ENCODE peak calls at places on chromosomes 13 and 19, in four cellular contexts. E is HL-60, J is K562, M is GM12878. I is an unnamed sample.

GRCh38 chr13:76792680-76793334 is 93.4 kb downstream of the KCTD12 start:
- DNase-seq in E (no peak), J (no peak), M (no peak), I (no peak)

GRCh38 chr13:110387451-110388140 is 80.5 kb downstream of the COL4A2 start:
- DNase-seq in E (peak), J (no peak), M (no peak), I (peak)

GRCh38 chr13:113856716-113857065 is 7.2 kb downstream of the GAS6 start:
- DNase-seq in E (no peak), J (no peak), M (no peak), I (no peak)

GRCh38 chr13:114027826-114028225 is 54.0 kb upstream of the C13orf46 start:
- DNase-seq in E (no peak), J (no peak), M (no peak), I (no peak)

GRCh38 chr13:79530270-79530669 is 49.3 kb downstream of the NDFIP2 start:
- DNase-seq in E (no peak), J (no peak), M (no peak), I (no peak)

GRCh38 chr13:84917252-84917878 is 881.9 kb downstream of the SLITRK6 start:
- DNase-seq in E (no peak), J (no peak), M (no peak), I (no peak)

GRCh38 chr19:9914315-9915207 is 21.8 kb downstream of the OLFM2 start:
- DNase-seq in E (peak), J (peak), M (no peak), I (peak)

GRCh38 chr13:99357149-99357596 is 50.0 kb upstream of the GPR183 start:
- DNase-seq in E (no peak), J (peak), M (peak), I (no peak)

GRCh38 chr13:74133657-74134201 is 475 bp downstream of the KLF12 start:
- DNase-seq in E (no peak), J (no peak), M (peak), I (peak)

GRCh38 chr19:35030257-35031071 is at the start of gene SCN1B:
- DNase-seq in E (peak), J (peak), M (no peak), I (peak)

GRCh38 chr19:282501-282900 is 8.7 kb downstream of the PLPP2 start:
- DNase-seq in E (no peak), J (no peak), M (no peak), I (no peak)

GRCh38 chr19:52226652-52227051 is 36.8 kb downstream of the PPP2R1A start:
- DNase-seq in E (no peak), J (no peak), M (no peak), I (no peak)

GRCh38 chr13:113758651-113759524 is at the start of gene TMEM255B:
- DNase-seq in E (peak), J (peak), M (no peak), I (peak)

GRCh38 chr13:113663934-113664333 is 3.1 kb upstream of the GRK1 start:
- DNase-seq in E (no peak), J (no peak), M (no peak), I (no peak)

GRCh38 chr19:16462757-16463250 is 9.0 kb downstream of the EPS15L1 start:
- DNase-seq in E (no peak), J (no peak), M (no peak), I (no peak)

GRCh38 chr13:40058757-40059236 is 403.3 kb downstream of the COG6 start:
- DNase-seq in E (no peak), J (no peak), M (peak), I (no peak)

GRCh38 chr19:7067716-7068115 is 1.8 kb upstream of the ZNF557 start:
- DNase-seq in E (no peak), J (no peak), M (no peak), I (no peak)

GRCh38 chr19:49692102-49692599 is 1.2 kb downstream of the CPT1C start:
- DNase-seq in E (no peak), J (no peak), M (no peak), I (no peak)

GRCh38 chr13:46687810-46688209 is 109.2 kb downstream of the ESD start:
- DNase-seq in E (no peak), J (peak), M (no peak), I (no peak)

GRCh38 chr13:97491452-97491851 is 57.5 kb downstream of the RAP2A start:
- DNase-seq in E (no peak), J (no peak), M (no peak), I (no peak)

GRCh38 chr13:68808456-68808855 is 1299.2 kb upstream of the ATXN8OS start:
- DNase-seq in E (no peak), J (no peak), M (no peak), I (no peak)

GRCh38 chr13:46565808-46566750 is 13.1 kb downstream of the LRCH1 start:
- DNase-seq in E (no peak), J (peak), M (no peak), I (no peak)

GRCh38 chr13:114068723-114069322 is 63.6 kb downstream of the RASA3 start:
- DNase-seq in E (peak), J (no peak), M (no peak), I (no peak)

GRCh38 chr13:112791662-112792440 is 102.0 kb downstream of the ATP11A start:
- DNase-seq in E (no peak), J (no peak), M (no peak), I (no peak)

GRCh38 chr19:37983153-37983552 is 76.1 kb downstream of the SIPA1L3 start:
- DNase-seq in E (no peak), J (no peak), M (no peak), I (no peak)

GRCh38 chr19:49142866-49143335 is 12.3 kb downstream of the HRC start:
- DNase-seq in E (no peak), J (peak), M (no peak), I (no peak)

DNA sequence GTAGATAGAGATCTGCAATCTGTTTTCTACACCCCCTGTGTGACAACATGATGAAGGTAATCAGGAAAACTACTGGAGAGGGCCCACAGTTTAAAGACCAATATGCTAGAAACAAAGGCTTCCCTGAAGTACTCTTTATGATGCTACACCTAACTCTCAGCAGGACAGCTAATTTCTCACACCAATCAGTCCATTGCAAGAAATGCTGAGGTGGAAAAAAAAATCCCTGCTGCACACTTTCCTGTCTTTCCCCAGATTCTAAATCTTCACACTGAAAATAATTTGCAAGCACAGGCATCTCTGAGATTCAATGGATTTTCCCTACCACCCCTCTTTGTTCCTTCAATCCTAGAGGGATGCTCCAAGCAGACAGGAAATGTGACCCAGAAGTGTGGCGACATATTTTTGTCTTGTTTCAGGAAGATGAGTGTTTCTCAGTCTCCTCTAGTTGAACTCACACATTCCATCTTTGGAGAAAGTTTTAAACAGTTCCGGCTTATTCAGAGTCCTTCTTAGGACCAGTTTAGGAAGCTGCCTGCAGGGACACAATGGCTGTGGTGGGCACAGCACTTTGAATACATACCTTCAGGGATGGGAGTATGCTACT is 671.6 kb downstream of the DIAPH3 start:
- DNase-seq in E (no peak), J (no peak), M (no peak), I (no peak)
- TF ChIP-seq SPI1 in E (no peak), J (no peak), M (no peak), I (no peak)

DNA sequence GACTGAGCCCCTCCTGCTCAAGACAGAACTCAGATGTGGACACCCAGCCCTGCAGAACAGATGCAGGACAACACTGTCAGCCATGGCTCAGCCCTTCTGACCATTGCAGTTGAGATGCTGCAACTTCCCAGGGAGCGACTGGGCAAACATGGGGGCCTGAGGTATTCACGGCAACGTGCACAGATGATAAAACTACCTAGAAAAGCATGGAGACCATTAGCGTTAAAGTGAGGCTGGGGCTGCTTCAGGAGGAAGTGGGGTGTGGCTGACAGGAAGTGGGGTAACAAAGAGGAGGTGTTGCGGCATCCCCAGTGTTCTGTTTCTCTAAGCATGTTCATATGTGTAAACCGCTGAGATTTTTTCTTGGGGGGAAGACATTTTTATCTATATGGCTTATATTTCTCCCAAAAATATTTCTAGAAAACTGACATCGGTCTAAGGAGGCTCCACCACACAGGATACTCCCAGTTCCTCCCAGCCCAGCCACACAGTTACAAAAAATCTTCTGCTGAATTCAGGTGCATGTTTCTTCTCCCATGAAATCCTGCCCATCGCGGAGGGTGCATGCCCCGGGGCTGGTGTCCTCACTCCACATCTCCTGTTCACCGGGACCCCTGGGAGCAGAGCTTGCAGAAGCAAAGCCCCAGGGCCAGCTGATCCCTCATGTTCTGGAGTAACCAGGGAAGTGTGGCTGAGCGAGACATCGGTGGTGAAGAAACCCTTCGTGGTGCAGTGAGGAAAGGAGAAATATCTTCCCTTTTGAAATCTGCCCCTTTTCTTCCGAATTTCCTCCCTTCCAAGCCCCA is 1.1 kb upstream of the SIGLEC9 start:
- DNase-seq in E (peak), J (no peak), M (no peak), I (no peak)
- TF ChIP-seq SPI1 in E (peak), J (no peak), M (peak), I (peak)

GRCh38 chr19:3186891-3187661 is 1.3 kb downstream of the NCLN start:
- DNase-seq in E (no peak), J (no peak), M (no peak), I (no peak)
- TF ChIP-seq SPI1 in E (no peak), J (no peak), M (no peak), I (no peak)

DNA sequence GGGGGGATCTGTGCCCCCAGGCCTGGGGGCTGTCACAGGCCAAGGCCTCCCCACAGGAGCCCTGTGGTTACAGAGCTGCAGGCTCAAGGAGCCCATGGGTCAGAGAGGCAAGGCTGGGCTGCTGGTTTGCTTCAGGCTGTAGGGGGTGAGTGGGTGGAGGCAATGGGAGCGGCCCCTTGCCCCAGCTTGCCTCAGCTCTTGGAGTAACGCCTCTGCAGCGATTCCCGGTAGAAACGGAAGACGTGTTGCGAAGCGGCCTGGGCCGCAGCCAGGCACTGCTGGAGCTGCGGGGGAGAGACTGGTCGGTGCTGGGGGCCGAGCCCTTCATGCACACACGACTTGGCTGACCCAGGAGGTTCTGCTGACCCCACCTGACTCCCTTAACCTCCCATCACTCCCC is 10.1 kb downstream of the TMEM91 start:
- DNase-seq in E (no peak), J (peak), M (no peak), I (no peak)
- TF ChIP-seq SPI1 in E (no peak), J (no peak), M (no peak), I (no peak)

GRCh38 chr19:36256853-36257511 is 42.1 kb downstream of the ZNF146 start:
- DNase-seq in E (no peak), J (no peak), M (no peak), I (no peak)

GRCh38 chr19:36259211-36259610 is 44.3 kb downstream of the ZNF146 start:
- DNase-seq in E (no peak), J (no peak), M (no peak), I (no peak)

GRCh38 chr19:36256064-36256463 is 41.2 kb downstream of the ZNF146 start:
- DNase-seq in E (no peak), J (no peak), M (no peak), I (no peak)

GRCh38 chr19:36258028-36258875 is 43.3 kb downstream of the ZNF146 start:
- DNase-seq in E (no peak), J (no peak), M (no peak), I (no peak)

DNA sequence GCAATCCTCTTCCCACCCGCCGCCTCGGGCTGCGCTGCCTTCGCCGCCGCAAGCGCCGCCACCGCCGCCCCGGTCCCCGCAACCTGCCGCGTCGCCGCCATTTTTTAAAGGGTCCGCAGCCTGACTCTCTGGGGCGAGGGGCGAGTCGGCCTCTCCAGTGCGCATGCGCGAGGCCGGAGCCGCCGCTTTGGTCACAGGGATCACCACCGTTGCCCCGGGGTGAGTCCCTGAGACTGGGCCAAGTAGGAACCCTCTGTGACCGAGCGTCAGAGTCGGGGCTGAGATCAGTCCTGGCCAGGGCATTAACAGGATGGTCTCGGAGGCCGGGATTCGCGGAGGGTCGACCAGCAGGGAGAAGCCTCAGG is 42.6 kb downstream of the ZNF146 start:
- DNase-seq in E (no peak), J (no peak), M (no peak), I (no peak)
- TF ChIP-seq SPI1 in E (no peak), J (no peak), M (no peak), I (no peak)

GRCh38 chr13:95862401-95862800 is 185.5 kb downstream of the DNAJC3 start:
- DNase-seq in E (no peak), J (no peak), M (no peak), I (no peak)

GRCh38 chr13:95870421-95870820 is 182.8 kb downstream of the UGGT2 start:
- DNase-seq in E (no peak), J (no peak), M (no peak), I (no peak)

DNA sequence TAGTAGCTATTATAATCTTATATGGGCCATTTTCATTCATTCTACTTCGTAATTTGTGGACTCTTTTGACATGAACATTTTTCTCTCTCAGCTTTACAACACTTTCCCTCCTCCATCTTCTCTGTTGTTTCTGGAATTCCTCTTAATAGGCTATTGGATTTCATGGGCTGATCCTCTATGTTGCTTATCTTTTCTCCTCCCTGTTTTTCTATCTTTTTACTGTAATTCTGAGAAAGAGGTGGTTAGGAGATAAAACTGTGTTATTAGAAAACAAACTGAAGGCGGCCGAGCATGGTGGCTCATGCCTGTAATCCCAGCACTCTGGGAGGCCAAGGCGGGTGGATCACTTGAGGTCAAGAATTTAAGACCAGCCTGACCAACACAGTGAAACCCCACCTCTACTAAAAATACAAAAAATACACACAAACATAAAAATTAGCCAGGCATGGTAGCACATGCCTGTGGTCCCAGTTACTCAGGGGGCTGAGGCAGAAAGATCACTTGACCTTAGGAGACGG is 188.1 kb downstream of the UGGT2 start:
- DNase-seq in E (no peak), J (no peak), M (no peak), I (no peak)
- TF ChIP-seq SPI1 in E (no peak), J (no peak), M (no peak), I (no peak)